ENCODE peak calls at places on chromosomes 13 and 19, in four cellular contexts. R is iris pigment epithelial cell, U is breast epithelium, Y is IMR-90. O is an unnamed sample.

GRCh38 chr13:99064624-99065249 is 86.9 kb upstream of the DOCK9 start:
- DNase-seq in Y (no peak), R (no peak), U (no peak), O (no peak)

GRCh38 chr13:33524086-33524485 is 238.5 kb upstream of the STARD13 start:
- DNase-seq in U (no peak), R (peak), Y (peak), O (no peak)

GRCh38 chr19:47523473-47523872 is 8.6 kb upstream of the NAPA start:
- DNase-seq in U (no peak), R (no peak), Y (no peak), O (peak)

GRCh38 chr19:18853755-18854427 is 22.1 kb downstream of the UPF1 start:
- DNase-seq in R (no peak), U (no peak), Y (no peak), O (no peak)

GRCh38 chr13:25214371-25215252 is 42.5 kb upstream of the AMER2 start:
- DNase-seq in Y (peak), U (no peak), R (peak), O (no peak)

GRCh38 chr19:49637865-49638350 is 2.0 kb downstream of the RRAS start:
- DNase-seq in R (peak), U (peak), Y (peak), O (no peak)

GRCh38 chr19:47832723-47833122 is 11.0 kb downstream of the CRX start:
- DNase-seq in R (no peak), U (no peak), Y (no peak), O (no peak)

GRCh38 chr13:114067381-114067885 is 65.0 kb downstream of the RASA3 start:
- DNase-seq in U (no peak), Y (peak), R (no peak), O (no peak)

GRCh38 chr13:98279473-98280175 is 102.6 kb upstream of the RNF113B start:
- DNase-seq in Y (no peak), U (no peak), R (no peak), O (no peak)

GRCh38 chr13:27263438-27263837 is 7.2 kb upstream of the RASL11A start:
- DNase-seq in R (no peak), U (no peak), Y (no peak), O (no peak)

GRCh38 chr13:54636231-54636630 is 1607.6 kb downstream of the OLFM4 start:
- DNase-seq in Y (no peak), R (no peak), U (no peak), O (no peak)

GRCh38 chr13:35534343-35534742 is 57.9 kb upstream of the MAB21L1 start:
- DNase-seq in R (no peak), U (no peak), Y (no peak), O (no peak)

GRCh38 chr13:113951246-113951999 is 22.5 kb downstream of the C13orf46 start:
- DNase-seq in U (peak), R (peak), Y (peak), O (peak)

GRCh38 chr19:14425696-14426138 is 6.6 kb upstream of the DDX39A start:
- DNase-seq in U (no peak), Y (peak), R (peak), O (no peak)

GRCh38 chr13:92379371-92379770 is 847.2 kb upstream of the GPC6 start:
- DNase-seq in Y (no peak), U (no peak), R (no peak), O (no peak)

GRCh38 chr19:35641515-35642151 is at the start of gene ETV2:
- DNase-seq in R (peak), Y (peak), U (no peak), O (no peak)

GRCh38 chr19:43759515-43759914 is 4.8 kb upstream of the SMG9 start:
- DNase-seq in Y (peak), U (peak), R (peak), O (no peak)

GRCh38 chr13:99042851-99043250 is 65.0 kb upstream of the DOCK9 start:
- DNase-seq in U (no peak), Y (no peak), R (no peak), O (no peak)

GRCh38 chr19:41998246-41999020 is 4.4 kb upstream of the ATP1A3 start:
- DNase-seq in U (no peak), R (peak), Y (peak), O (peak)

GRCh38 chr13:72782717-72783116 is 784 bp downstream of the PIBF1 start:
- DNase-seq in R (peak), U (no peak), Y (peak), O (no peak)

GRCh38 chr13:113063091-113063491 is 42.5 kb upstream of the F7 start:
- DNase-seq in Y (no peak), R (no peak), U (no peak), O (no peak)

GRCh38 chr13:113771709-113772331 is 12.8 kb downstream of the TMEM255B start:
- DNase-seq in R (peak), U (no peak), Y (peak), O (no peak)

GRCh38 chr13:78437781-78438180 is 165.6 kb downstream of the POU4F1 start:
- DNase-seq in Y (no peak), R (no peak), U (no peak), O (no peak)

GRCh38 chr19:17931532-17932191 is 1.2 kb upstream of the CCDC124 start:
- DNase-seq in R (peak), Y (no peak), U (no peak), O (no peak)

GRCh38 chr13:29361716-29362115 is 233.8 kb downstream of the SLC7A1 start:
- DNase-seq in U (no peak), R (peak), Y (no peak), O (no peak)

GRCh38 chr19:16380943-16381755 is 56.5 kb downstream of the KLF2 start:
- DNase-seq in R (no peak), U (no peak), Y (no peak), O (no peak)

GRCh38 chr13:102354011-102354410 is 47.8 kb downstream of the FGF14 start:
- DNase-seq in U (no peak), Y (no peak), R (no peak), O (no peak)

GRCh38 chr19:52248256-52248655 is 21.1 kb upstream of the ZNF766 start:
- DNase-seq in Y (peak), R (peak), U (no peak), O (no peak)

GRCh38 chr19:38395381-38396127 is 7.1 kb downstream of the SPRED3 start:
- DNase-seq in R (no peak), U (no peak), Y (no peak), O (no peak)

GRCh38 chr13:32636711-32637110 is 50.5 kb downstream of the PDS5B start:
- DNase-seq in Y (no peak), R (no peak), U (no peak), O (no peak)

GRCh38 chr19:42850981-42851717 is 28.4 kb downstream of the PSG1 start:
- DNase-seq in U (peak), Y (peak), R (peak), O (no peak)

GRCh38 chr13:110363009-110363408 is 55.9 kb downstream of the COL4A2 start:
- DNase-seq in Y (no peak), U (no peak), R (no peak), O (no peak)

GRCh38 chr19:18508585-18508984 is 13.3 kb downstream of the ELL start:
- DNase-seq in U (no peak), Y (no peak), R (no peak), O (no peak)

GRCh38 chr13:106373989-106374572 is 161.4 kb downstream of the EFNB2 start:
- DNase-seq in Y (peak), R (peak), U (no peak), O (no peak)

GRCh38 chr13:43220873-43221578 is 197.6 kb downstream of the DNAJC15 start:
- DNase-seq in U (no peak), R (no peak), Y (no peak), O (no peak)